ENCODE peak calls at places on chromosomes 2 and 18, in eight cellular contexts. S is Daoy; A is GM23338; Y is AG04450; H is activated naive CD4-positive, alpha-beta T cell treated with anti-CD3 and anti-CD28 coated beads, Interleukin-2, amount 50 U/mL, for 72 hours; N is activated T-helper 1 cell treated with anti-CD3 and anti-CD28 coated beads, Interleukin-2, amount 50 U/mL, for 16 hours; E is posterior cingulate gyrus; C is HT1080. Q is an unnamed sample.

GRCh38 chr2:70104231-70105111 is 17.2 kb downstream of the PCBP1 start:
- DNase-seq in S (peak; percentile 32), A (peak; percentile 67), Y (peak; percentile 34), H (peak; percentile 48), N (no peak), E (no peak), C (no peak), Q (no peak)

GRCh38 chr2:124961132-124961531 is 936.0 kb downstream of the CNTNAP5 start:
- DNase-seq in S (no peak), A (no peak), Y (no peak), H (no peak), N (no peak), E (no peak), C (no peak), Q (no peak)

GRCh38 chr2:225328192-225328591 is 71.3 kb upstream of the NYAP2 start:
- DNase-seq in S (peak; percentile 11), A (peak; percentile 6), Y (no peak), H (no peak), N (no peak), E (no peak), C (peak; percentile 22), Q (no peak)

GRCh38 chr2:83055338-83056010 is 1403.6 kb downstream of the SUCLG1 start:
- DNase-seq in S (no peak), A (no peak), Y (peak; percentile 47), H (no peak), N (no peak), E (no peak), C (peak; percentile 86), Q (no peak)

GRCh38 chr2:173415663-173416469 is 61.2 kb downstream of the CDCA7 start:
- DNase-seq in S (no peak), A (peak; percentile 46), Y (no peak), H (no peak), N (no peak), E (no peak), C (no peak), Q (no peak)

GRCh38 chr2:85551698-85552678 is 9.3 kb downstream of the GGCX start:
- DNase-seq in S (peak; percentile 65), A (peak; percentile 92), Y (no peak), H (peak; percentile 76), N (peak; percentile 83), E (peak; percentile 80), C (peak; percentile 71), Q (peak; percentile 7)

GRCh38 chr18:79519751-79520472 is 124.2 kb downstream of the NFATC1 start:
- DNase-seq in S (no peak), A (peak; percentile 46), Y (no peak), H (peak; percentile 71), N (no peak), E (no peak), C (no peak), Q (no peak)

GRCh38 chr2:197209274-197209673 is 101.3 kb downstream of the ANKRD44 start:
- DNase-seq in S (no peak), A (no peak), Y (no peak), H (no peak), N (no peak), E (no peak), C (no peak), Q (no peak)

GRCh38 chr18:13460946-13461345 is 242.4 kb downstream of the LDLRAD4 start:
- DNase-seq in S (no peak), A (no peak), Y (no peak), H (no peak), N (no peak), E (no peak), C (no peak), Q (no peak)

GRCh38 chr18:59446012-59446411 is 86.9 kb upstream of the LMAN1 start:
- DNase-seq in S (no peak), A (peak; percentile 62), Y (no peak), H (no peak), N (no peak), E (no peak), C (no peak), Q (no peak)

GRCh38 chr18:34639662-34640061 is 70.4 kb upstream of the DTNA start:
- DNase-seq in S (no peak), A (no peak), Y (no peak), H (no peak), N (no peak), E (no peak), C (no peak), Q (no peak)

GRCh38 chr18:64037812-64038414 is 68.0 kb downstream of the SERPINB8 start:
- DNase-seq in S (no peak), A (peak; percentile 82), Y (no peak), H (no peak), N (no peak), E (no peak), C (peak; percentile 41), Q (no peak)

GRCh38 chr2:238942941-238943715 is 95.2 kb downstream of the TWIST2 start:
- DNase-seq in S (peak; percentile 28), A (no peak), Y (no peak), H (no peak), N (no peak), E (no peak), C (no peak), Q (no peak)

GRCh38 chr2:191867507-191867847 is 20.6 kb upstream of the CAVIN2 start:
- DNase-seq in S (no peak), A (no peak), Y (no peak), H (no peak), N (no peak), E (no peak), C (no peak), Q (no peak)

GRCh38 chr18:22347624-22348511 is 69.8 kb downstream of the CTAGE1 start:
- DNase-seq in S (peak; percentile 33), A (no peak), Y (no peak), H (no peak), N (no peak), E (no peak), C (no peak), Q (no peak)

GRCh38 chr18:79912994-79913831 is 38.2 kb downstream of the SLC66A2 start:
- DNase-seq in S (no peak), A (no peak), Y (no peak), H (no peak), N (no peak), E (no peak), C (no peak), Q (no peak)

GRCh38 chr2:237702439-237703397 is 75.3 kb downstream of the LRRFIP1 start:
- DNase-seq in S (peak; percentile 76), A (peak; percentile 80), Y (no peak), H (no peak), N (no peak), E (no peak), C (peak; percentile 54), Q (no peak)

GRCh38 chr2:52210161-52210560 is 1178.2 kb upstream of the NRXN1 start:
- DNase-seq in S (no peak), A (no peak), Y (no peak), H (no peak), N (no peak), E (no peak), C (no peak), Q (no peak)

GRCh38 chr2:48714240-48714639 is 41.3 kb downstream of the LHCGR start:
- DNase-seq in S (no peak), A (no peak), Y (peak; percentile 61), H (no peak), N (no peak), E (no peak), C (no peak), Q (no peak)

GRCh38 chr18:34352385-34353163 is 127.9 kb upstream of the NOL4 start:
- DNase-seq in S (no peak), A (peak; percentile 45), Y (no peak), H (no peak), N (no peak), E (no peak), C (no peak), Q (no peak)

GRCh38 chr2:160489096-160489495 is 4.5 kb downstream of the RBMS1 start:
- DNase-seq in S (no peak), A (no peak), Y (no peak), H (no peak), N (no peak), E (no peak), C (no peak), Q (no peak)

GRCh38 chr2:224442092-224442999 is 40.4 kb upstream of the FAM124B start:
- DNase-seq in S (peak; percentile 34), A (peak; percentile 89), Y (no peak), H (no peak), N (no peak), E (no peak), C (no peak), Q (no peak)

GRCh38 chr18:11520536-11520935 is 88.9 kb upstream of the SLC35G4 start:
- DNase-seq in S (peak; percentile 60), A (no peak), Y (no peak), H (no peak), N (no peak), E (no peak), C (peak; percentile 18), Q (no peak)

GRCh38 chr2:205041472-205042130 is 496.3 kb downstream of the PARD3B start:
- DNase-seq in S (no peak), A (no peak), Y (no peak), H (no peak), N (no peak), E (no peak), C (no peak), Q (no peak)

GRCh38 chr2:6866239-6866745 is 585 bp upstream of the CMPK2 start:
- DNase-seq in S (peak; percentile 41), A (peak; percentile 50), Y (no peak), H (no peak), N (no peak), E (peak; percentile 55), C (peak; percentile 43), Q (no peak)

GRCh38 chr2:99389371-99389770 is 52.2 kb downstream of the EIF5B start:
- DNase-seq in S (no peak), A (no peak), Y (peak; percentile 41), H (no peak), N (no peak), E (no peak), C (no peak), Q (no peak)

GRCh38 chr18:56307771-56308170 is 330.6 kb downstream of the TXNL1 start:
- DNase-seq in S (no peak), A (no peak), Y (no peak), H (no peak), N (no peak), E (no peak), C (no peak), Q (no peak)

GRCh38 chr2:37610638-37611289 is 60.7 kb downstream of the CDC42EP3 start:
- DNase-seq in S (no peak), A (no peak), Y (no peak), H (no peak), N (no peak), E (no peak), C (no peak), Q (no peak)

GRCh38 chr2:237731663-237732062 is 66.9 kb upstream of the RBM44 start:
- DNase-seq in S (peak; percentile 77), A (no peak), Y (no peak), H (no peak), N (no peak), E (no peak), C (peak; percentile 88), Q (no peak)

GRCh38 chr18:40056085-40056484 is 1898.9 kb upstream of the PIK3C3 start:
- DNase-seq in S (no peak), A (no peak), Y (no peak), H (no peak), N (no peak), E (no peak), C (no peak), Q (peak; percentile 21)

Q was measured in cerebellar nuclear complex.